ENCODE peak calls at places on chromosomes 11 and 22, in eight cellular contexts. One of them, this sample, is unnamed.

GRCh38 chr22:19891350-19892248 is 36.9 kb upstream of the GNB1L start:
- DNase-seq in fibroblast of mammary gland: peak; percentile 84
- DNase-seq in activated naive CD8-positive, alpha-beta T cell treated with anti-CD3 and anti-CD28 coated beads for 36 hours: peak; percentile 82
- DNase-seq in ureter: no peak
- DNase-seq in NCI-H460: no peak
- DNase-seq in activated T-helper 1 cell treated with anti-CD3 and anti-CD28 coated beads, Interleukin-12 subunit alpha, Interleukin-12 subunit beta, Interleukin-2, Interleukin-4 antibody, amounts not matched to agents 30 ng/mL and 10 ng/mL and 1 ng/mL, durations not matched to agents 14 hours and 24 hours and 36 hours: peak; percentile 58
- DNase-seq in midbrain: no peak
- DNase-seq in cardiac muscle cell: no peak
- DNase-seq in this sample: peak; percentile 67

GRCh38 chr22:40345271-40345670 is 1.0 kb upstream of the ADSL start:
- DNase-seq in fibroblast of mammary gland: peak; percentile 61
- DNase-seq in activated naive CD8-positive, alpha-beta T cell treated with anti-CD3 and anti-CD28 coated beads for 36 hours: no peak
- DNase-seq in ureter: no peak
- DNase-seq in NCI-H460: no peak
- DNase-seq in activated T-helper 1 cell treated with anti-CD3 and anti-CD28 coated beads, Interleukin-12 subunit alpha, Interleukin-12 subunit beta, Interleukin-2, Interleukin-4 antibody, amounts not matched to agents 30 ng/mL and 10 ng/mL and 1 ng/mL, durations not matched to agents 14 hours and 24 hours and 36 hours: no peak
- DNase-seq in midbrain: no peak
- DNase-seq in cardiac muscle cell: no peak
- DNase-seq in this sample: no peak

GRCh38 chr11:126857860-126858808 is 142.4 kb downstream of the KIRREL3 start:
- DNase-seq in fibroblast of mammary gland: peak; percentile 5
- DNase-seq in activated naive CD8-positive, alpha-beta T cell treated with anti-CD3 and anti-CD28 coated beads for 36 hours: no peak
- DNase-seq in ureter: no peak
- DNase-seq in NCI-H460: no peak
- DNase-seq in activated T-helper 1 cell treated with anti-CD3 and anti-CD28 coated beads, Interleukin-12 subunit alpha, Interleukin-12 subunit beta, Interleukin-2, Interleukin-4 antibody, amounts not matched to agents 30 ng/mL and 10 ng/mL and 1 ng/mL, durations not matched to agents 14 hours and 24 hours and 36 hours: no peak
- DNase-seq in midbrain: no peak
- DNase-seq in cardiac muscle cell: no peak
- DNase-seq in this sample: no peak

GRCh38 chr11:43905788-43906187 is 25.2 kb downstream of the ALKBH3 start:
- DNase-seq in fibroblast of mammary gland: peak; percentile 44
- DNase-seq in activated naive CD8-positive, alpha-beta T cell treated with anti-CD3 and anti-CD28 coated beads for 36 hours: no peak
- DNase-seq in ureter: no peak
- DNase-seq in NCI-H460: no peak
- DNase-seq in activated T-helper 1 cell treated with anti-CD3 and anti-CD28 coated beads, Interleukin-12 subunit alpha, Interleukin-12 subunit beta, Interleukin-2, Interleukin-4 antibody, amounts not matched to agents 30 ng/mL and 10 ng/mL and 1 ng/mL, durations not matched to agents 14 hours and 24 hours and 36 hours: no peak
- DNase-seq in midbrain: peak; percentile 45
- DNase-seq in cardiac muscle cell: no peak
- DNase-seq in this sample: no peak

GRCh38 chr11:69880041-69880802 is 61.0 kb upstream of the FGF3 start:
- DNase-seq in fibroblast of mammary gland: no peak
- DNase-seq in activated naive CD8-positive, alpha-beta T cell treated with anti-CD3 and anti-CD28 coated beads for 36 hours: no peak
- DNase-seq in ureter: no peak
- DNase-seq in NCI-H460: no peak
- DNase-seq in activated T-helper 1 cell treated with anti-CD3 and anti-CD28 coated beads, Interleukin-12 subunit alpha, Interleukin-12 subunit beta, Interleukin-2, Interleukin-4 antibody, amounts not matched to agents 30 ng/mL and 10 ng/mL and 1 ng/mL, durations not matched to agents 14 hours and 24 hours and 36 hours: no peak
- DNase-seq in midbrain: no peak
- DNase-seq in cardiac muscle cell: no peak
- DNase-seq in this sample: no peak

GRCh38 chr11:68589817-68590216 is 94.5 kb upstream of the GAL start:
- DNase-seq in fibroblast of mammary gland: no peak
- DNase-seq in activated naive CD8-positive, alpha-beta T cell treated with anti-CD3 and anti-CD28 coated beads for 36 hours: no peak
- DNase-seq in ureter: no peak
- DNase-seq in NCI-H460: no peak
- DNase-seq in activated T-helper 1 cell treated with anti-CD3 and anti-CD28 coated beads, Interleukin-12 subunit alpha, Interleukin-12 subunit beta, Interleukin-2, Interleukin-4 antibody, amounts not matched to agents 30 ng/mL and 10 ng/mL and 1 ng/mL, durations not matched to agents 14 hours and 24 hours and 36 hours: no peak
- DNase-seq in midbrain: no peak
- DNase-seq in cardiac muscle cell: no peak
- DNase-seq in this sample: no peak

GRCh38 chr11:67271548-67272284 is 5.4 kb downstream of the GRK2 start:
- DNase-seq in fibroblast of mammary gland: no peak
- DNase-seq in activated naive CD8-positive, alpha-beta T cell treated with anti-CD3 and anti-CD28 coated beads for 36 hours: peak; percentile 79
- DNase-seq in ureter: no peak
- DNase-seq in NCI-H460: peak; percentile 44
- DNase-seq in activated T-helper 1 cell treated with anti-CD3 and anti-CD28 coated beads, Interleukin-12 subunit alpha, Interleukin-12 subunit beta, Interleukin-2, Interleukin-4 antibody, amounts not matched to agents 30 ng/mL and 10 ng/mL and 1 ng/mL, durations not matched to agents 14 hours and 24 hours and 36 hours: peak; percentile 59
- DNase-seq in midbrain: no peak
- DNase-seq in cardiac muscle cell: no peak
- DNase-seq in this sample: peak; percentile 29

GRCh38 chr11:117160826-117161225 is 16.7 kb downstream of the PAFAH1B2 start:
- DNase-seq in fibroblast of mammary gland: no peak
- DNase-seq in activated naive CD8-positive, alpha-beta T cell treated with anti-CD3 and anti-CD28 coated beads for 36 hours: no peak
- DNase-seq in ureter: no peak
- DNase-seq in NCI-H460: no peak
- DNase-seq in activated T-helper 1 cell treated with anti-CD3 and anti-CD28 coated beads, Interleukin-12 subunit alpha, Interleukin-12 subunit beta, Interleukin-2, Interleukin-4 antibody, amounts not matched to agents 30 ng/mL and 10 ng/mL and 1 ng/mL, durations not matched to agents 14 hours and 24 hours and 36 hours: no peak
- DNase-seq in midbrain: no peak
- DNase-seq in cardiac muscle cell: no peak
- DNase-seq in this sample: no peak

GRCh38 chr11:47212938-47213337 is 1.8 kb upstream of the DDB2 start:
- DNase-seq in fibroblast of mammary gland: no peak
- DNase-seq in activated naive CD8-positive, alpha-beta T cell treated with anti-CD3 and anti-CD28 coated beads for 36 hours: no peak
- DNase-seq in ureter: no peak
- DNase-seq in NCI-H460: no peak
- DNase-seq in activated T-helper 1 cell treated with anti-CD3 and anti-CD28 coated beads, Interleukin-12 subunit alpha, Interleukin-12 subunit beta, Interleukin-2, Interleukin-4 antibody, amounts not matched to agents 30 ng/mL and 10 ng/mL and 1 ng/mL, durations not matched to agents 14 hours and 24 hours and 36 hours: no peak
- DNase-seq in midbrain: no peak
- DNase-seq in cardiac muscle cell: no peak
- DNase-seq in this sample: no peak

GRCh38 chr11:29934115-29934638 is 82.7 kb downstream of the KCNA4 start:
- DNase-seq in fibroblast of mammary gland: no peak
- DNase-seq in activated naive CD8-positive, alpha-beta T cell treated with anti-CD3 and anti-CD28 coated beads for 36 hours: no peak
- DNase-seq in ureter: no peak
- DNase-seq in NCI-H460: no peak
- DNase-seq in activated T-helper 1 cell treated with anti-CD3 and anti-CD28 coated beads, Interleukin-12 subunit alpha, Interleukin-12 subunit beta, Interleukin-2, Interleukin-4 antibody, amounts not matched to agents 30 ng/mL and 10 ng/mL and 1 ng/mL, durations not matched to agents 14 hours and 24 hours and 36 hours: no peak
- DNase-seq in midbrain: no peak
- DNase-seq in cardiac muscle cell: no peak
- DNase-seq in this sample: no peak

GRCh38 chr11:72040497-72041363 is 39.6 kb downstream of the NUMA1 start:
- DNase-seq in fibroblast of mammary gland: peak; percentile 94
- DNase-seq in activated naive CD8-positive, alpha-beta T cell treated with anti-CD3 and anti-CD28 coated beads for 36 hours: peak; percentile 74
- DNase-seq in ureter: peak; percentile 96
- DNase-seq in NCI-H460: peak; percentile 69
- DNase-seq in activated T-helper 1 cell treated with anti-CD3 and anti-CD28 coated beads, Interleukin-12 subunit alpha, Interleukin-12 subunit beta, Interleukin-2, Interleukin-4 antibody, amounts not matched to agents 30 ng/mL and 10 ng/mL and 1 ng/mL, durations not matched to agents 14 hours and 24 hours and 36 hours: peak; percentile 59
- DNase-seq in midbrain: peak; percentile 94
- DNase-seq in cardiac muscle cell: peak; percentile 96
- DNase-seq in this sample: peak; percentile 94

GRCh38 chr11:70140859-70141489 is 62.1 kb upstream of the FADD start:
- DNase-seq in fibroblast of mammary gland: no peak
- DNase-seq in activated naive CD8-positive, alpha-beta T cell treated with anti-CD3 and anti-CD28 coated beads for 36 hours: no peak
- DNase-seq in ureter: no peak
- DNase-seq in NCI-H460: no peak
- DNase-seq in activated T-helper 1 cell treated with anti-CD3 and anti-CD28 coated beads, Interleukin-12 subunit alpha, Interleukin-12 subunit beta, Interleukin-2, Interleukin-4 antibody, amounts not matched to agents 30 ng/mL and 10 ng/mL and 1 ng/mL, durations not matched to agents 14 hours and 24 hours and 36 hours: no peak
- DNase-seq in midbrain: no peak
- DNase-seq in cardiac muscle cell: no peak
- DNase-seq in this sample: no peak

This sample was measured in head of caudate nucleus.